ENCODE peak calls at places on chromosomes 11 and 22, in seven cellular contexts. E is ELF-1, I is endothelial cell, C is sigmoid colon, N is OCI-LY7, S is H9, Y is fibroblast of pulmonary artery. O is an unnamed sample.

GRCh38 chr11:5809122-5809519 is 397 bp downstream of the OR52N2 start:
- DNase-seq in E (no peak), I (peak), C (no peak), N (no peak), S (no peak), Y (no peak), O (no peak)

GRCh38 chr11:3123761-3124733 is 41.1 kb downstream of the OSBPL5 start:
- DNase-seq in E (no peak), I (no peak), C (peak), N (no peak), S (no peak), Y (peak), O (peak)

GRCh38 chr11:64088159-64089026 is 52.7 kb downstream of the FLRT1 start:
- DNase-seq in E (peak), I (peak), C (no peak), N (peak), S (peak), Y (no peak), O (no peak)

GRCh38 chr22:41578818-41579217 is 10.8 kb downstream of the PMM1 start:
- DNase-seq in E (no peak), I (no peak), C (no peak), N (no peak), S (no peak), Y (no peak), O (no peak)

GRCh38 chr11:121487191-121487590 is 34.4 kb upstream of the SORL1-AS1 start:
- DNase-seq in E (no peak), I (no peak), C (no peak), N (no peak), S (no peak), Y (no peak), O (no peak)

GRCh38 chr22:48099251-48099650 is 1336.8 kb downstream of the TBC1D22A start:
- DNase-seq in E (no peak), I (no peak), C (peak), N (peak), S (peak), Y (no peak), O (no peak)

GRCh38 chr22:41925783-41926460 is 684 bp downstream of the TNFRSF13C start:
- DNase-seq in E (peak), I (peak), C (no peak), N (peak), S (peak), Y (peak), O (peak)

GRCh38 chr22:18035740-18036139 is 11.4 kb upstream of the MICAL3 start:
- DNase-seq in E (peak), I (no peak), C (no peak), N (no peak), S (peak), Y (no peak), O (peak)

GRCh38 chr11:13486926-13487660 is 8.7 kb downstream of the PTH start:
- DNase-seq in E (peak), I (peak), C (no peak), N (peak), S (peak), Y (peak), O (peak)

GRCh38 chr11:99584822-99585221 is 564.1 kb downstream of the CNTN5 start:
- DNase-seq in E (no peak), I (no peak), C (no peak), N (no peak), S (no peak), Y (peak), O (no peak)

GRCh38 chr11:10693509-10694071 is at the start of gene IRAG1:
- DNase-seq in E (no peak), I (no peak), C (peak), N (no peak), S (no peak), Y (peak), O (peak)

GRCh38 chr11:130706572-130706971 is 209.7 kb downstream of the SNX19 start:
- DNase-seq in E (no peak), I (no peak), C (no peak), N (no peak), S (no peak), Y (peak), O (no peak)

GRCh38 chr11:116879789-116880402 is 42.5 kb upstream of the APOA1 start:
- DNase-seq in E (peak), I (peak), C (no peak), N (peak), S (no peak), Y (peak), O (no peak)

GRCh38 chr11:8055111-8055835 is 25.7 kb upstream of the TUB start:
- DNase-seq in E (no peak), I (no peak), C (peak), N (no peak), S (peak), Y (no peak), O (no peak)

GRCh38 chr11:64842366-64842759 is 2.1 kb downstream of the CDC42BPG start:
- DNase-seq in E (peak), I (no peak), C (no peak), N (no peak), S (no peak), Y (no peak), O (no peak)

GRCh38 chr11:68598816-68599653 is 85.3 kb upstream of the GAL start:
- DNase-seq in E (no peak), I (no peak), C (no peak), N (no peak), S (no peak), Y (no peak), O (no peak)

GRCh38 chr22:28710112-28710888 is 30.7 kb upstream of the TTC28 start:
- DNase-seq in E (no peak), I (no peak), C (no peak), N (no peak), S (no peak), Y (peak), O (no peak)

GRCh38 chr22:23305922-23306374 is 125.6 kb downstream of the BCR start:
- DNase-seq in E (no peak), I (no peak), C (peak), N (no peak), S (no peak), Y (peak), O (peak)

GRCh38 chr11:1126935-1127663 is 30.7 kb upstream of the MUC5AC start:
- DNase-seq in E (no peak), I (peak), C (peak), N (no peak), S (peak), Y (no peak), O (no peak)

GRCh38 chr11:99505319-99505718 is 484.6 kb downstream of the CNTN5 start:
- DNase-seq in E (no peak), I (no peak), C (no peak), N (no peak), S (no peak), Y (peak), O (no peak)

GRCh38 chr22:46233231-46233630 is 16.9 kb downstream of the CDPF1 start:
- DNase-seq in E (peak), I (no peak), C (peak), N (no peak), S (no peak), Y (peak), O (peak)

GRCh38 chr22:49953680-49954344 is 6.8 kb upstream of the PIM3 start:
- DNase-seq in E (no peak), I (no peak), C (no peak), N (no peak), S (no peak), Y (no peak), O (peak)

O was measured in body of pancreas.